ENCODE peak calls at places on chromosomes 2 and 18, in nine cellular contexts. L is pancreas; T is IMR-90; R is stomach; N is esophagus squamous epithelium; U is cardiac muscle cell; G is naive thymus-derived CD4-positive, alpha-beta T cell; O is astrocyte; A is lower lobe of right lung. J is an unnamed sample. For H3K9me3, the result is how much of the 10 kb centered on the place peaks cover.

GRCh38 chr2:221943078-221943810 is 355.6 kb downstream of the PAX3 start:
- DNase-seq in L (peak), T (peak), R (peak), N (no peak), U (no peak), G (no peak), O (peak), A (no peak), J (no peak)

GRCh38 chr2:121220995-121221394 is 64.0 kb downstream of the TFCP2L1 start:
- DNase-seq in L (no peak), T (no peak), R (no peak), N (no peak), U (no peak), G (no peak), O (no peak), A (no peak), J (no peak)

GRCh38 chr2:241878007-241878970 is 8.8 kb downstream of the RTP5 start:
- DNase-seq in L (peak), T (peak), R (peak), N (no peak), U (peak), G (peak), O (no peak), A (peak), J (peak)

GRCh38 chr2:177799531-177799930 is 273.0 kb downstream of the PDE11A start:
- DNase-seq in L (no peak), T (peak), R (no peak), N (no peak), U (peak), G (no peak), O (peak), A (no peak), J (no peak)

GRCh38 chr2:98140210-98140609 is 53.2 kb downstream of the VWA3B start:
- DNase-seq in L (no peak), T (no peak), R (no peak), N (no peak), U (no peak), G (no peak), O (no peak), A (no peak), J (no peak)

GRCh38 chr2:235070063-235070706 is 118.4 kb downstream of the SH3BP4 start:
- DNase-seq in L (no peak), T (no peak), R (no peak), N (no peak), U (no peak), G (no peak), O (no peak), A (no peak), J (no peak)

GRCh38 chr2:19045151-19045550 is 313.3 kb downstream of the OSR1 start:
- DNase-seq in L (no peak), T (no peak), R (no peak), N (no peak), U (no peak), G (no peak), O (no peak), A (no peak), J (no peak)

GRCh38 chr2:219592721-219593120 is 4.9 kb upstream of the STK11IP start:
- DNase-seq in L (no peak), T (no peak), R (no peak), N (no peak), U (no peak), G (no peak), O (no peak), A (no peak), J (no peak)

GRCh38 chr2:235045336-235045972 is 93.6 kb downstream of the SH3BP4 start:
- DNase-seq in L (peak), T (no peak), R (peak), N (no peak), U (no peak), G (no peak), O (no peak), A (no peak), J (no peak)

GRCh38 chr2:128032092-128032491 is 4.2 kb upstream of the SAP130 start:
- DNase-seq in L (no peak), T (no peak), R (no peak), N (no peak), U (no peak), G (no peak), O (no peak), A (no peak), J (no peak)
- H3K9me3 ChIP-seq in L (under half), T (under half), R (under half), N (under half), U (under half), G (under half), O (under half), A (under half), J (under half)

GRCh38 chr2:171629113-171629512 is 58.2 kb upstream of the DYNC1I2 start:
- DNase-seq in L (no peak), T (no peak), R (no peak), N (no peak), U (no peak), G (no peak), O (no peak), A (no peak), J (no peak)
- H3K9me3 ChIP-seq in L (under half), T (under half), R (under half), N (under half), U (under half), G (under half), O (under half), A (under half), J (under half)

GRCh38 chr2:59578349-59578748 is 975.1 kb downstream of the BCL11A start:
- DNase-seq in L (no peak), T (no peak), R (no peak), N (no peak), U (no peak), G (no peak), O (no peak), A (no peak), J (no peak)
- H3K9me3 ChIP-seq in L (under half), T (under half), R (under half), N (under half), U (under half), G (under half), O (under half), A (under half), J (under half)

GRCh38 chr18:69978743-69979715 is 31.4 kb upstream of the CD226 start:
- DNase-seq in L (no peak), T (no peak), R (no peak), N (no peak), U (no peak), G (no peak), O (no peak), A (no peak), J (no peak)

GRCh38 chr18:69969491-69969890 is 21.8 kb upstream of the CD226 start:
- DNase-seq in L (no peak), T (no peak), R (no peak), N (no peak), U (no peak), G (no peak), O (no peak), A (no peak), J (no peak)

DNA sequence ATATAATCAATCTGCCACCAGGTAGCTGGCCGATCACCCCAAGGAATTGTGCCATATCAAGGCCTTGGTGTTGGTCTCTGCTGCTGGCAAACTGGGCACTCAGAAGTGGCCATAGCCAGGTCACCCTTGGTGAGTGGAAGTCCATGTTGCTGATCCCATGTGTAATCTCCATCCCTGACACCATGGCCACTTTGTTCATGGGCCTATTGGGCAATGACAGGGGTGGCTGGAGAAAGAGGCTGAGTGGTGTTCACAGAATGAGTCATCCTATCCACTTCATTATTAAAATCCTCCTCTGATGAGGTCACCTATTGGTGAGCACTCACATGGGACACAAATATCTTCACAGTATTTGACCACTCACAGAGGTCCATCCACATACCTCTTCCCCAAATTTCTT is 26.7 kb upstream of the CD226 start:
- DNase-seq in L (no peak), T (peak), R (no peak), N (no peak), U (no peak), G (no peak), O (peak), A (no peak), J (no peak)
- H3K9me3 ChIP-seq in L (under half), T (under half), R (under half), N (under half), U (under half), G (under half), O (under half), A (under half), J (under half)

GRCh38 chr2:194380011-194380410 is 1277.0 kb upstream of the SLC39A10 start:
- DNase-seq in L (no peak), T (no peak), R (no peak), N (no peak), U (no peak), G (no peak), O (no peak), A (no peak), J (no peak)
- H3K9me3 ChIP-seq in L (under half), T (under half), R (under half), N (under half), U (under half), G (under half), O (under half), A (under half), J (under half)